ENCODE peak calls at places on chromosome 3, in five cellular contexts. One of them, this sample, is unnamed.

GRCh38 chr3:135503429-135504083 is 462.0 kb upstream of the PPP2R3A start:
- DNase-seq in thoracic aorta: no peak
- DNase-seq in fibroblast of lung: peak; percentile 54
- DNase-seq in GM23338: peak; percentile 95
- DNase-seq in adrenal gland: peak; percentile 82
- DNase-seq in this sample: peak; percentile 62

GRCh38 chr3:126781889-126782491 is 78.0 kb downstream of the CHCHD6 start:
- DNase-seq in thoracic aorta: no peak
- DNase-seq in fibroblast of lung: peak; percentile 97
- DNase-seq in adrenal gland: no peak
- DNase-seq in GM23338: no peak
- DNase-seq in this sample: no peak

GRCh38 chr3:132507657-132508056 is 89.4 kb upstream of the ACKR4 start:
- DNase-seq in adrenal gland: no peak
- DNase-seq in fibroblast of lung: no peak
- DNase-seq in thoracic aorta: no peak
- DNase-seq in GM23338: no peak
- DNase-seq in this sample: no peak

GRCh38 chr3:23668430-23668904 is 137.3 kb upstream of the UBE2E1 start:
- DNase-seq in GM23338: no peak
- DNase-seq in adrenal gland: no peak
- DNase-seq in thoracic aorta: no peak
- DNase-seq in fibroblast of lung: peak; percentile 94
- DNase-seq in this sample: peak; percentile 71

GRCh38 chr3:39718674-39719595 is 90.5 kb upstream of the MYRIP start:
- DNase-seq in adrenal gland: no peak
- DNase-seq in GM23338: no peak
- DNase-seq in thoracic aorta: no peak
- DNase-seq in fibroblast of lung: peak; percentile 64
- DNase-seq in this sample: no peak

GRCh38 chr3:28590851-28591250 is 242.2 kb upstream of the AZI2 start:
- DNase-seq in adrenal gland: no peak
- DNase-seq in GM23338: no peak
- DNase-seq in thoracic aorta: no peak
- DNase-seq in fibroblast of lung: peak; percentile 34
- DNase-seq in this sample: no peak

GRCh38 chr3:168546707-168547106 is 451.0 kb upstream of the GOLIM4 start:
- DNase-seq in thoracic aorta: no peak
- DNase-seq in fibroblast of lung: peak; percentile 5
- DNase-seq in GM23338: no peak
- DNase-seq in adrenal gland: no peak
- DNase-seq in this sample: no peak

GRCh38 chr3:188554404-188554803 is 400.4 kb downstream of the LPP start:
- DNase-seq in GM23338: no peak
- DNase-seq in fibroblast of lung: peak; percentile 58
- DNase-seq in thoracic aorta: no peak
- DNase-seq in adrenal gland: peak; percentile 49
- DNase-seq in this sample: no peak

GRCh38 chr3:69212411-69213160 is 90.2 kb upstream of the LMOD3 start:
- DNase-seq in adrenal gland: no peak
- DNase-seq in GM23338: no peak
- DNase-seq in thoracic aorta: no peak
- DNase-seq in fibroblast of lung: peak; percentile 87
- DNase-seq in this sample: no peak

GRCh38 chr3:144036498-144036897 is 64.9 kb downstream of the DIPK2A start:
- DNase-seq in fibroblast of lung: no peak
- DNase-seq in GM23338: no peak
- DNase-seq in thoracic aorta: no peak
- DNase-seq in adrenal gland: no peak
- DNase-seq in this sample: no peak

GRCh38 chr3:187742351-187743171 is 2.7 kb downstream of the BCL6 start:
- DNase-seq in GM23338: no peak
- DNase-seq in thoracic aorta: no peak
- DNase-seq in adrenal gland: peak; percentile 63
- DNase-seq in fibroblast of lung: peak; percentile 57
- DNase-seq in this sample: no peak

GRCh38 chr3:175338775-175339535 is 479.8 kb downstream of the NAALADL2 start:
- DNase-seq in GM23338: peak; percentile 41
- DNase-seq in fibroblast of lung: peak; percentile 91
- DNase-seq in thoracic aorta: peak; percentile 5
- DNase-seq in adrenal gland: no peak
- DNase-seq in this sample: no peak

GRCh38 chr3:38047896-38048295 is 8.9 kb downstream of the DLEC1 start:
- DNase-seq in fibroblast of lung: no peak
- DNase-seq in GM23338: no peak
- DNase-seq in thoracic aorta: no peak
- DNase-seq in adrenal gland: no peak
- DNase-seq in this sample: no peak

GRCh38 chr3:16177962-16178627 is 3.6 kb downstream of the GALNT15 start:
- DNase-seq in fibroblast of lung: peak; percentile 90
- DNase-seq in thoracic aorta: peak; percentile 29
- DNase-seq in adrenal gland: peak; percentile 82
- DNase-seq in GM23338: peak; percentile 90
- DNase-seq in this sample: peak; percentile 59

GRCh38 chr3:157119369-157119951 is 40.5 kb downstream of the CCNL1 start:
- DNase-seq in adrenal gland: no peak
- DNase-seq in GM23338: no peak
- DNase-seq in fibroblast of lung: no peak
- DNase-seq in thoracic aorta: no peak
- DNase-seq in this sample: peak; percentile 42

GRCh38 chr3:155651489-155652223 is 93.2 kb downstream of the PLCH1 start:
- DNase-seq in thoracic aorta: no peak
- DNase-seq in adrenal gland: no peak
- DNase-seq in GM23338: no peak
- DNase-seq in fibroblast of lung: peak; percentile 29
- DNase-seq in this sample: no peak

GRCh38 chr3:65729553-65729952 is 309.2 kb downstream of the MAGI1 start:
- DNase-seq in fibroblast of lung: peak; percentile 87
- DNase-seq in thoracic aorta: no peak
- DNase-seq in adrenal gland: peak; percentile 41
- DNase-seq in GM23338: no peak
- DNase-seq in this sample: peak; percentile 68

GRCh38 chr3:81072591-81072990 is 688.9 kb downstream of the GBE1 start:
- DNase-seq in thoracic aorta: no peak
- DNase-seq in GM23338: no peak
- DNase-seq in fibroblast of lung: no peak
- DNase-seq in adrenal gland: no peak
- DNase-seq in this sample: no peak

GRCh38 chr3:141334627-141335250 is 33.6 kb upstream of the ZBTB38 start:
- DNase-seq in GM23338: no peak
- DNase-seq in thoracic aorta: no peak
- DNase-seq in fibroblast of lung: no peak
- DNase-seq in adrenal gland: no peak
- DNase-seq in this sample: no peak

GRCh38 chr3:85821130-85821756 is 862.5 kb downstream of the CADM2 start:
- DNase-seq in adrenal gland: no peak
- DNase-seq in thoracic aorta: no peak
- DNase-seq in GM23338: peak; percentile 73
- DNase-seq in fibroblast of lung: peak; percentile 11
- DNase-seq in this sample: peak; percentile 21

GRCh38 chr3:99925584-99925983 is 107.9 kb downstream of the CMSS1 start:
- DNase-seq in adrenal gland: peak; percentile 92
- DNase-seq in fibroblast of lung: peak; percentile 91
- DNase-seq in thoracic aorta: peak; percentile 18
- DNase-seq in GM23338: no peak
- DNase-seq in this sample: peak; percentile 77

GRCh38 chr3:43871627-43872245 is 181.0 kb downstream of the ABHD5 start:
- DNase-seq in GM23338: no peak
- DNase-seq in fibroblast of lung: no peak
- DNase-seq in thoracic aorta: no peak
- DNase-seq in adrenal gland: peak; percentile 22
- DNase-seq in this sample: no peak
- H3K4me3 ChIP-seq in GM23338: no peak overlapping the region
- H3K4me3 ChIP-seq in fibroblast of lung: no peak overlapping the region
- H3K4me3 ChIP-seq in thoracic aorta: no peak overlapping the region
- H3K4me3 ChIP-seq in adrenal gland: no peak overlapping the region
- H3K4me3 ChIP-seq in this sample: no peak overlapping the region

DNA sequence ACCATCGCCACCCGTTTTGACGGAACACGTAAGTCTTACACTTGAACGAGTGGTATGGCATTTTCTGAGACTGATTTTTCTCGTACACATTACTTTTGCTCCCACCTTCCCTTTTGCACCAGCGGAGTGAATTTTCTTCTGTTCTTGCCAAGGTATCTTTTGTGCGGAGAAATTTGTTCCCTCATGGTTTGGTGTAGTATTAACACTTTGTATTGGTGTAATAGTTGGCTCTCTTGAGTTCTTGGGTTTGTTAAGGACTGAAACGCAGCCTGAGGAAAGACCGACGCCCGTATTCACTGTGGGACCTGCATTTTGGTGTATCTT is 420 bp downstream of the KCNH8 start:
- DNase-seq in thoracic aorta: no peak
- DNase-seq in GM23338: no peak
- DNase-seq in adrenal gland: no peak
- DNase-seq in fibroblast of lung: no peak
- DNase-seq in this sample: no peak
- H3K4me3 ChIP-seq in thoracic aorta: peak overlapping the region; percentile 91
- H3K4me3 ChIP-seq in GM23338: peak overlapping the region; percentile 90
- H3K4me3 ChIP-seq in adrenal gland: peak overlapping the region; percentile 6
- H3K4me3 ChIP-seq in fibroblast of lung: no peak overlapping the region
- H3K4me3 ChIP-seq in this sample: no peak overlapping the region

GRCh38 chr3:122679085-122679466 is 1.6 kb upstream of the PARP14 start:
- DNase-seq in fibroblast of lung: peak; percentile 68
- DNase-seq in thoracic aorta: peak; percentile 76
- DNase-seq in adrenal gland: peak; percentile 89
- DNase-seq in GM23338: peak; percentile 86
- DNase-seq in this sample: peak; percentile 76
- H3K4me3 ChIP-seq in fibroblast of lung: peak overlapping the region; percentile 25
- H3K4me3 ChIP-seq in thoracic aorta: peak overlapping the region; percentile 97
- H3K4me3 ChIP-seq in adrenal gland: no peak overlapping the region
- H3K4me3 ChIP-seq in GM23338: peak overlapping the region; percentile 89
- H3K4me3 ChIP-seq in this sample: peak overlapping the region; percentile 46

GRCh38 chr3:124587053-124587408 is 143.2 kb upstream of the UMPS start:
- DNase-seq in GM23338: peak; percentile 58
- DNase-seq in thoracic aorta: no peak
- DNase-seq in adrenal gland: peak; percentile 46
- DNase-seq in fibroblast of lung: peak; percentile 79
- DNase-seq in this sample: no peak

GRCh38 chr3:124588036-124588435 is 142.2 kb upstream of the UMPS start:
- DNase-seq in adrenal gland: no peak
- DNase-seq in thoracic aorta: no peak
- DNase-seq in GM23338: no peak
- DNase-seq in fibroblast of lung: no peak
- DNase-seq in this sample: no peak

GRCh38 chr3:124584552-124585391 is 145.5 kb upstream of the UMPS start:
- DNase-seq in fibroblast of lung: peak; percentile 67
- DNase-seq in thoracic aorta: peak; percentile 43
- DNase-seq in adrenal gland: peak; percentile 88
- DNase-seq in GM23338: peak; percentile 84
- DNase-seq in this sample: peak; percentile 58

GRCh38 chr3:124584245-124584551 is 146.1 kb upstream of the UMPS start:
- DNase-seq in GM23338: no peak
- DNase-seq in thoracic aorta: no peak
- DNase-seq in adrenal gland: no peak
- DNase-seq in fibroblast of lung: no peak
- DNase-seq in this sample: no peak

DNA sequence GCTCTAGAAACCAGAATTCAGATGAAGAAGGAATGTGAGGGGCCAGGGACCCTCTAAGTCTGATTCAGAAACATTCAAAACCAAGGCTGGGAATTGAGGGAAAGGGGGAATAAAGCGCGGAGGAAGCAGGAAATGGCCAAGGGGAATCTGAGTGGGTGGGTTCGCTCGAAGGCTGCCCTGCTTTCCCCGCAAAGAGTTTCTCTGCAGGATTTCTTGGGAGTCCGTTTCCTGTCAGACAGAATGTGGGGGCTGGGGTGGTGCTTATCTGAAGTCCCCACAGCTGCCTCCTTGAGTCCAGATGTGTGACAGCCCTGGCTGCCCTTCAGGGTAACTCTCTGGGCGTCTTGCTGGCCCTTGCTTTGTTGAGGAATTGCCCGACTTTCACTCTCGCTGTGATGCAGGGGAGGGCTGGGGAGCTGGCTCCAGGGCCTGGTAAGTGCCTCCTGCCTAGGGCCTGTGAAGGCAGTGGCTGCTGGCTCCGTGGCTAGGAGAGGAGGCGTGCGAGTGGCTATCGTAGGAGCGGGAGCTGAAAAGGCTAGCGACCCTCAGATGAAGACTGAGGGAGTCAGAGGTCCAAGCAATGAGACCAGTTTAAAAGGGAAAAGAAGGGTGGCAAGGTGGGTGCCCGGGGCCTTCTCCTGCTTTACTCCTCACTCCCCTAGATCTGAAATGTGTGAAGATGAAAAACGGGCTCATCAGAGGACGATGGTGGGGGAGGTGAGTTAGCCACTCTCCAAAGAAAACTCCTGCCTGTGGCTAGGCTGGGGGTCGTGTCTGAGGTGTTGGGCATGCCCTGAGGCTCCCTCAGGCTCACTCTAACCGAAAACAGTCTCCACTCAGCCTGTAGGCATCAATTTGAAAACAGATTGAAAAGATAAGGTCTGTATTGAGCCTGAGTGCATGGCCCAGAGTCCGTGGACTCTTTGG is 143.9 kb upstream of the UMPS start:
- DNase-seq in thoracic aorta: no peak
- DNase-seq in GM23338: peak; percentile 68
- DNase-seq in fibroblast of lung: no peak
- DNase-seq in adrenal gland: no peak
- DNase-seq in this sample: no peak
- H3K4me3 ChIP-seq in thoracic aorta: no peak overlapping the region
- H3K4me3 ChIP-seq in GM23338: peak overlapping the region; percentile 88
- H3K4me3 ChIP-seq in fibroblast of lung: no peak overlapping the region
- H3K4me3 ChIP-seq in adrenal gland: no peak overlapping the region
- H3K4me3 ChIP-seq in this sample: no peak overlapping the region

GRCh38 chr3:41583014-41583413 is 378.9 kb downstream of the ULK4 start:
- DNase-seq in GM23338: no peak
- DNase-seq in thoracic aorta: no peak
- DNase-seq in adrenal gland: no peak
- DNase-seq in fibroblast of lung: no peak
- DNase-seq in this sample: no peak
- H3K4me3 ChIP-seq in GM23338: no peak overlapping the region
- H3K4me3 ChIP-seq in thoracic aorta: no peak overlapping the region
- H3K4me3 ChIP-seq in adrenal gland: no peak overlapping the region
- H3K4me3 ChIP-seq in fibroblast of lung: no peak overlapping the region
- H3K4me3 ChIP-seq in this sample: no peak overlapping the region

This sample was measured in SJCRH30.